ENCODE peak calls at places on chromosomes 12 and 14, in six cellular contexts. One of them, this sample, is unnamed. For H3K4me1, the result is how much of the 10 kb centered on the place peaks cover.

GRCh38 chr14:89720741-89721315 is 233.7 kb downstream of the EFCAB11 start:
- DNase-seq in tibial nerve: no peak
- DNase-seq in CD8-positive, alpha-beta memory T cell: peak
- DNase-seq in GM23248: no peak
- DNase-seq in left ventricle myocardium inferior: peak
- DNase-seq in right cardiac atrium: no peak
- DNase-seq in this sample: peak

GRCh38 chr12:39975374-39975918 is 130.4 kb downstream of the SLC2A13 start:
- DNase-seq in tibial nerve: no peak
- DNase-seq in CD8-positive, alpha-beta memory T cell: no peak
- DNase-seq in GM23248: no peak
- DNase-seq in left ventricle myocardium inferior: no peak
- DNase-seq in right cardiac atrium: no peak
- DNase-seq in this sample: no peak

GRCh38 chr14:50058112-50058511 is 58.3 kb downstream of the VCPKMT start:
- DNase-seq in tibial nerve: no peak
- DNase-seq in CD8-positive, alpha-beta memory T cell: no peak
- DNase-seq in GM23248: no peak
- DNase-seq in left ventricle myocardium inferior: no peak
- DNase-seq in right cardiac atrium: no peak
- DNase-seq in this sample: no peak

GRCh38 chr12:131734336-131735152 is 23.7 kb downstream of the SFSWAP start:
- DNase-seq in tibial nerve: no peak
- DNase-seq in CD8-positive, alpha-beta memory T cell: no peak
- DNase-seq in GM23248: no peak
- DNase-seq in left ventricle myocardium inferior: no peak
- DNase-seq in right cardiac atrium: no peak
- DNase-seq in this sample: no peak

GRCh38 chr14:60775296-60775695 is 40.7 kb downstream of the MNAT1 start:
- DNase-seq in tibial nerve: no peak
- DNase-seq in CD8-positive, alpha-beta memory T cell: no peak
- DNase-seq in GM23248: peak
- DNase-seq in left ventricle myocardium inferior: no peak
- DNase-seq in right cardiac atrium: no peak
- DNase-seq in this sample: no peak

GRCh38 chr12:125081427-125081826 is 16.2 kb downstream of the AACS start:
- DNase-seq in tibial nerve: no peak
- DNase-seq in CD8-positive, alpha-beta memory T cell: no peak
- DNase-seq in GM23248: no peak
- DNase-seq in left ventricle myocardium inferior: no peak
- DNase-seq in right cardiac atrium: no peak
- DNase-seq in this sample: no peak

GRCh38 chr12:27869567-27869966 is 89.5 kb upstream of the MANSC4 start:
- DNase-seq in tibial nerve: no peak
- DNase-seq in CD8-positive, alpha-beta memory T cell: no peak
- DNase-seq in GM23248: peak
- DNase-seq in left ventricle myocardium inferior: peak
- DNase-seq in right cardiac atrium: peak
- DNase-seq in this sample: peak

GRCh38 chr12:18428416-18428815 is 167.1 kb downstream of the PIK3C2G start:
- DNase-seq in tibial nerve: no peak
- DNase-seq in CD8-positive, alpha-beta memory T cell: no peak
- DNase-seq in GM23248: no peak
- DNase-seq in left ventricle myocardium inferior: no peak
- DNase-seq in right cardiac atrium: no peak
- DNase-seq in this sample: no peak

GRCh38 chr12:104667139-104667538 is 210.4 kb downstream of the CHST11 start:
- DNase-seq in tibial nerve: no peak
- DNase-seq in CD8-positive, alpha-beta memory T cell: no peak
- DNase-seq in GM23248: peak
- DNase-seq in left ventricle myocardium inferior: no peak
- DNase-seq in right cardiac atrium: no peak
- DNase-seq in this sample: no peak

GRCh38 chr14:104104006-104104901 is 18.8 kb downstream of the ASPG start:
- DNase-seq in tibial nerve: no peak
- DNase-seq in CD8-positive, alpha-beta memory T cell: peak
- DNase-seq in GM23248: no peak
- DNase-seq in left ventricle myocardium inferior: peak
- DNase-seq in right cardiac atrium: peak
- DNase-seq in this sample: no peak

GRCh38 chr14:81211844-81212243 is 8.9 kb downstream of the GTF2A1 start:
- DNase-seq in tibial nerve: no peak
- DNase-seq in CD8-positive, alpha-beta memory T cell: peak
- DNase-seq in GM23248: peak
- DNase-seq in left ventricle myocardium inferior: peak
- DNase-seq in right cardiac atrium: peak
- DNase-seq in this sample: peak

GRCh38 chr12:95351745-95352144 is 122.2 kb upstream of the METAP2 start:
- DNase-seq in tibial nerve: no peak
- DNase-seq in CD8-positive, alpha-beta memory T cell: no peak
- DNase-seq in GM23248: peak
- DNase-seq in left ventricle myocardium inferior: peak
- DNase-seq in right cardiac atrium: peak
- DNase-seq in this sample: peak

GRCh38 chr12:122788387-122788786 is 14.0 kb downstream of the CCDC62 start:
- DNase-seq in tibial nerve: no peak
- DNase-seq in CD8-positive, alpha-beta memory T cell: no peak
- DNase-seq in GM23248: peak
- DNase-seq in left ventricle myocardium inferior: no peak
- DNase-seq in right cardiac atrium: no peak
- DNase-seq in this sample: no peak

GRCh38 chr12:96506776-96507175 is 17.4 kb downstream of the CFAP54 start:
- DNase-seq in tibial nerve: no peak
- DNase-seq in CD8-positive, alpha-beta memory T cell: no peak
- DNase-seq in GM23248: no peak
- DNase-seq in left ventricle myocardium inferior: no peak
- DNase-seq in right cardiac atrium: no peak
- DNase-seq in this sample: no peak

GRCh38 chr14:81396108-81396507 is 4.0 kb downstream of the STON2 start:
- DNase-seq in tibial nerve: no peak
- DNase-seq in CD8-positive, alpha-beta memory T cell: no peak
- DNase-seq in GM23248: peak
- DNase-seq in left ventricle myocardium inferior: no peak
- DNase-seq in right cardiac atrium: no peak
- DNase-seq in this sample: no peak

GRCh38 chr14:20681348-20682126 is 2.8 kb upstream of the RNASE4 start:
- DNase-seq in tibial nerve: peak
- DNase-seq in CD8-positive, alpha-beta memory T cell: peak
- DNase-seq in GM23248: peak
- DNase-seq in left ventricle myocardium inferior: peak
- DNase-seq in right cardiac atrium: peak
- DNase-seq in this sample: peak

GRCh38 chr12:50747817-50748216 is 16.1 kb upstream of the ATF1 start:
- DNase-seq in tibial nerve: no peak
- DNase-seq in CD8-positive, alpha-beta memory T cell: no peak
- DNase-seq in GM23248: no peak
- DNase-seq in left ventricle myocardium inferior: no peak
- DNase-seq in right cardiac atrium: no peak
- DNase-seq in this sample: no peak

GRCh38 chr12:7959278-7960063 is 23.5 kb upstream of the SLC2A3 start:
- DNase-seq in tibial nerve: no peak
- DNase-seq in CD8-positive, alpha-beta memory T cell: peak
- DNase-seq in GM23248: peak
- DNase-seq in left ventricle myocardium inferior: no peak
- DNase-seq in right cardiac atrium: no peak
- DNase-seq in this sample: no peak

GRCh38 chr12:7966558-7966957 is 30.6 kb upstream of the SLC2A3 start:
- DNase-seq in tibial nerve: no peak
- DNase-seq in CD8-positive, alpha-beta memory T cell: no peak
- DNase-seq in GM23248: peak
- DNase-seq in left ventricle myocardium inferior: no peak
- DNase-seq in right cardiac atrium: peak
- DNase-seq in this sample: no peak

DNA sequence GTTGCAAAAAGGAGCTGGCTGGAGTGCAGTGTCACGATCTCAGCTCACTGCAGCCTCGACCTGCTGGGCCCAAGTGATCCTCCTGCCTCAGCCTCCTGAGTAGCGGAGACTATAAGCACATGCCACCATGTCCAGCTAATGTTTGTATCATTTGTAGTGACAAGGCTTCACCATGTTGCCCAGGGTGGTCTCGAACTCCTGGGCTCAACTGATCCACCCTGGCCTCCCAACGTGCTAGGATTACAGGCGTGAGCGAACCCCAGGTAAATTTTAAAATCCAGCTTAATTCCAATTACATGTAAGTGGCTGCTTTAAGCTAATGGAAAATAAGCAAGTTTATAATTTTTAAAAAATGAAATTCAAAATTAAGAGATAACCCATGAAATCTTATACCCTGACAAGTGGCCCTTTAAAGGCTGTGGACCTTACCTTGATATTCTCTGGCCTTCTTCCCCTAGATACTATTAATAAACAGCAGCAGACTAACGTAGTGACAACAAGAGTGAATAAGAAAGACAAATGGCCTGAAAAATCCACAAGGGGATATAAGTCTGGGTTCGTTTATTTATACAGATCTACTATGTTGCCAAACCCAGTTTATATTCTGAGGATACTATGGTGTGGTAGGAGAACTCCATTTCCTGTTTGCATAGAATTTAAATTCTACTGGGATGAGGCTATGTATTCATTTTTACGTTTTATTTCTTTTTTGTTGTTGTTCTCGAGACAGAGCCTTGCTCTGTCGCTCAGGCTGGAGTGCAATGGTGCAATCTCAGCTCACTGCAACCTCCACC is 25.6 kb upstream of the SLC2A3 start:
- DNase-seq in tibial nerve: no peak
- DNase-seq in CD8-positive, alpha-beta memory T cell: no peak
- DNase-seq in GM23248: no peak
- DNase-seq in left ventricle myocardium inferior: no peak
- DNase-seq in right cardiac atrium: no peak
- DNase-seq in this sample: no peak
- H3K4me3 ChIP-seq in tibial nerve: peak
- H3K4me3 ChIP-seq in CD8-positive, alpha-beta memory T cell: peak
- H3K4me3 ChIP-seq in GM23248: peak
- H3K4me3 ChIP-seq in left ventricle myocardium inferior: peak
- H3K4me3 ChIP-seq in right cardiac atrium: peak
- H3K4me3 ChIP-seq in this sample: peak

DNA sequence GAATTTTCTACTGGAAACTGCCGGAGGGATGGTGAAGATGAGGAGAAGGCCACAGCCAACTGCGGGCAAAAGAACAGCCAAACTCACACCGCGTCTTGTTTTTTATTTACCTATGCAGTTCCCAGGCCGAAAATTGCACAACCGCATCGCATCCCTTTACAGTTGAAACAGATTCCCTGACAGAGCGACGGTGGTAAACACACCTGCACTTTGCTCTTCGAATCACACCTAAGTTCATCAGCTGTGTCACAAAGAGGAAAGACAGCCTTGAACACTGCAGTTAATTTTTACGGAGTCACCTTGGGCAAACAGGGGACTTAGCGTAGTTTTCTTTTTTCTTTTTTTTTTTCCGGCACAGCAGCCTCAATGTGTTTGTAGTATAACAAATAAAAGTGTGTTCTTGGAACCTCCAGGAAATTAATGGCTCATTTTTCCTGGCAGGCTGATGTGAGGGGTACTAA is 272.0 kb upstream of the DIO3 start:
- DNase-seq in tibial nerve: no peak
- DNase-seq in CD8-positive, alpha-beta memory T cell: no peak
- DNase-seq in GM23248: no peak
- DNase-seq in left ventricle myocardium inferior: no peak
- DNase-seq in right cardiac atrium: no peak
- DNase-seq in this sample: no peak
- H3K4me1 ChIP-seq in tibial nerve: under half
- H3K4me1 ChIP-seq in CD8-positive, alpha-beta memory T cell: under half
- H3K4me1 ChIP-seq in GM23248: under half
- H3K4me1 ChIP-seq in left ventricle myocardium inferior: under half
- H3K4me1 ChIP-seq in right cardiac atrium: under half
- H3K4me1 ChIP-seq in this sample: under half

DNA sequence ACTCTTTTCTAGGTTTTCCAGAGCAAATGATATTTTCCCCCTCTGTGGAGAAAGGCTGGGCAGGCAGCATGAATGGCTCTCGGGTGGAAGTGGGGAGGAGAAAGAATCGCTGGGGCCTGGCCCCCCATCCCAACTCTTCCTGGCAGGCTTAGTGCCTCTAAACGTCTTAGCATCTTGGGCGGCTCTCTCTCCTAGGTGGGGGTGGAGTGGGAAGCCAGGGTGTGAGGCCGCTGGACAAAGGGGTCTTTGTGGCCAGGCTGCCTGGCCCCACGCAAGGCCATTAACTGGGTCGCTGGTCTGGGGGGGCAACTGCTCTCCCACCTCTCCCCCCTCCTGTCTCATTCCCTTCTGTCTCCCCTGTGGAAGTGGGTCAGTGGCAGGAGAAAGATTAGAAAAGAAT is 4.7 kb downstream of the LRP1-AS start:
- DNase-seq in tibial nerve: no peak
- DNase-seq in CD8-positive, alpha-beta memory T cell: no peak
- DNase-seq in GM23248: no peak
- DNase-seq in left ventricle myocardium inferior: no peak
- DNase-seq in right cardiac atrium: no peak
- DNase-seq in this sample: no peak
- H3K27ac ChIP-seq in tibial nerve: peak
- H3K27ac ChIP-seq in CD8-positive, alpha-beta memory T cell: no peak
- H3K27ac ChIP-seq in GM23248: peak
- H3K27ac ChIP-seq in left ventricle myocardium inferior: peak
- H3K27ac ChIP-seq in right cardiac atrium: no peak
- H3K27ac ChIP-seq in this sample: peak

GRCh38 chr14:69483765-69484443 is 624 bp upstream of the PLEKHD1 start:
- DNase-seq in tibial nerve: no peak
- DNase-seq in CD8-positive, alpha-beta memory T cell: no peak
- DNase-seq in GM23248: peak
- DNase-seq in left ventricle myocardium inferior: no peak
- DNase-seq in right cardiac atrium: peak
- DNase-seq in this sample: no peak

GRCh38 chr14:69485701-69486100 is 1.2 kb downstream of the PLEKHD1 start:
- DNase-seq in tibial nerve: no peak
- DNase-seq in CD8-positive, alpha-beta memory T cell: no peak
- DNase-seq in GM23248: no peak
- DNase-seq in left ventricle myocardium inferior: no peak
- DNase-seq in right cardiac atrium: no peak
- DNase-seq in this sample: no peak

GRCh38 chr14:69481815-69482568 is 2.5 kb upstream of the PLEKHD1 start:
- DNase-seq in tibial nerve: no peak
- DNase-seq in CD8-positive, alpha-beta memory T cell: no peak
- DNase-seq in GM23248: no peak
- DNase-seq in left ventricle myocardium inferior: no peak
- DNase-seq in right cardiac atrium: no peak
- DNase-seq in this sample: no peak

GRCh38 chr14:69485261-69485660 is 733 bp downstream of the PLEKHD1 start:
- DNase-seq in tibial nerve: no peak
- DNase-seq in CD8-positive, alpha-beta memory T cell: no peak
- DNase-seq in GM23248: no peak
- DNase-seq in left ventricle myocardium inferior: no peak
- DNase-seq in right cardiac atrium: no peak
- DNase-seq in this sample: no peak

DNA sequence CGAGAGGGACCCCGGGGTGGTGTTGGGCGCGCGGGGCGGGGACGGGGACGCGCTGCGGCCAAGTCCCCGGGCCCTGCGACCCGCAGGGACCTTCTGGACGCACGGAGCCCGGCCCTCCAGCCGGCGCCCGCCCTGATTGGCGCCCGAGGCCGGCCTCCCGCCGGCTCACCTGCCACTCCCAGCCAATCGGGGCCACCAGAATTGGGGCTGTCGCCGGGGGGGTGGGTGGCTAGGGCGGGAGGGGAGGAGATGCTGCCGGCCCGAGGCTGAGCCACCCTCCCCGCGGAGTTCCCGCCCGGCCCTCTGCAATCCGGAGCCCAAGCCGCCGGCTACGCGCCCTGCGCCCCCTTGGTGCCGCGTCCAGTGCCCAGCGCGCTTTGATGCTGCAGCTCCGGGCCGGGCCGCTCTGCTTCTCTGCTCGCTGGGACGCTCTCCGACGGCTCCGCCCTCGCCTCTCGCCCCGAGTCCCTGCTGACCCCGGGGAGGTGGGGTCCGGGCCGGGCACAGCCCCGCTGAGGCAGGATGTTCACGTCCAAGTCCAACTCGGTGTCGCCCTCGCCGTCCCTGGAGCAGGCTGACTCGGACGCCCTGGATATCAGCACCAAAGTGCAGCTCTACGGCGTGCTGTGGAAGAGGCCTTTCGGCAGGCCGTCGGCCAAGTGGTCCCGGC is at the start of gene PLEKHD1:
- DNase-seq in tibial nerve: no peak
- DNase-seq in CD8-positive, alpha-beta memory T cell: no peak
- DNase-seq in GM23248: peak
- DNase-seq in left ventricle myocardium inferior: no peak
- DNase-seq in right cardiac atrium: no peak
- DNase-seq in this sample: no peak
- H3K4me3 ChIP-seq in tibial nerve: no peak
- H3K4me3 ChIP-seq in CD8-positive, alpha-beta memory T cell: no peak
- H3K4me3 ChIP-seq in GM23248: peak
- H3K4me3 ChIP-seq in left ventricle myocardium inferior: peak
- H3K4me3 ChIP-seq in right cardiac atrium: peak
- H3K4me3 ChIP-seq in this sample: peak

This sample was measured in heart right ventricle.